ENCODE peak calls at places on chromosomes 1 and 21, in five cellular contexts. I is kidney epithelial cell, L is RWPE1, H is hepatocyte, V is GM13977. P is an unnamed sample.

GRCh38 chr1:151377150-151377884 is 4.8 kb upstream of the SELENBP1 start:
- DNase-seq in V (no peak), L (no peak), I (no peak), H (no peak), P (no peak)

GRCh38 chr1:58881471-58881994 is 97.7 kb upstream of the JUN start:
- DNase-seq in I (no peak), V (no peak), H (peak), L (peak), P (no peak)

GRCh38 chr1:28564310-28564709 is 11.4 kb downstream of the TRNAU1AP start:
- DNase-seq in H (no peak), V (no peak), I (no peak), L (no peak), P (no peak)

GRCh38 chr1:92159593-92159992 is 58.1 kb upstream of the C1orf146 start:
- DNase-seq in V (no peak), L (no peak), H (no peak), I (no peak), P (no peak)

GRCh38 chr1:45612941-45613579 is 10.8 kb downstream of the CCDC17 start:
- DNase-seq in V (no peak), L (peak), I (no peak), H (no peak), P (no peak)

GRCh38 chr1:162736633-162737067 is 53.9 kb upstream of the HSD17B7 start:
- DNase-seq in L (no peak), H (no peak), V (peak), I (no peak), P (peak)

GRCh38 chr1:150309758-150310495 is 11.4 kb upstream of the PRPF3 start:
- DNase-seq in V (no peak), I (no peak), H (no peak), L (no peak), P (no peak)

GRCh38 chr1:198669023-198669698 is 30.3 kb downstream of the PTPRC start:
- DNase-seq in H (peak), I (peak), V (peak), L (peak), P (peak)

GRCh38 chr1:67724928-67725560 is 40.0 kb downstream of the GADD45A start:
- DNase-seq in V (no peak), I (peak), L (no peak), H (no peak), P (no peak)

GRCh38 chr1:222310830-222311229 is 237.1 kb downstream of the HHIPL2 start:
- DNase-seq in H (no peak), L (no peak), V (no peak), I (no peak), P (no peak)

GRCh38 chr21:34647552-34647951 is 21.2 kb upstream of the CLIC6 start:
- DNase-seq in H (no peak), V (no peak), L (no peak), I (no peak), P (no peak)

GRCh38 chr1:203144661-203145060 is 17.1 kb downstream of the ADORA1 start:
- DNase-seq in V (no peak), H (no peak), L (no peak), I (no peak), P (no peak)

GRCh38 chr1:6330410-6330827 is 63.1 kb downstream of the ACOT7 start:
- DNase-seq in L (no peak), V (no peak), I (no peak), H (peak), P (no peak)

GRCh38 chr1:59477286-59477685 is 180.4 kb downstream of the FGGY start:
- DNase-seq in H (no peak), L (peak), V (no peak), I (no peak), P (no peak)

GRCh38 chr1:47594627-47595026 is 156.8 kb downstream of the FOXD2 start:
- DNase-seq in H (no peak), I (no peak), L (no peak), V (no peak), P (no peak)

GRCh38 chr1:204513117-204513716 is 3.0 kb upstream of the MDM4 start:
- DNase-seq in L (no peak), H (no peak), I (no peak), V (peak), P (peak)

GRCh38 chr1:54812801-54813478 is 11.8 kb upstream of the TTC22 start:
- DNase-seq in V (peak), L (no peak), H (peak), I (no peak), P (no peak)

DNA sequence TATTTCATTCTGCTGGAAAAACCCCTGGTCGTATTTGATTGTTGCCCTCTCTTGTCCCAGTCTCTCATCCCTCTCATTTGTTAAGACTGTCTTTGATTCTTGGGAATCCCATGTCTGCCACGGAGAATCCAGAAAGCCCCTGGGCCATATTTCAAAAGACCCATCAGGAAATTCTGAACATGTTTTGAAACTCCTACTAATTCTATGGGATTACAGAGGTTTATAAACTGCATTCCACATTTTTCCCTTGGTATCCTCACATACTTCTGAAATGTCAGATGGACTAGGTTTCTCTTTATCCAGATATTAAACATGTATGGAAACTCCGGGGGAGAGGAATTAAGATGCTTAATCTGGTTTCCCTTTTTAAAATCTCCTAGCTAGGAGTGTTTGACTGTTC is 80.0 kb downstream of the HUNK start:
- DNase-seq in I (no peak), L (no peak), V (no peak), H (no peak), P (no peak)
- TF ChIP-seq CTCF in I (no peak), L (no peak), V (no peak), H (no peak), P (no peak)

DNA sequence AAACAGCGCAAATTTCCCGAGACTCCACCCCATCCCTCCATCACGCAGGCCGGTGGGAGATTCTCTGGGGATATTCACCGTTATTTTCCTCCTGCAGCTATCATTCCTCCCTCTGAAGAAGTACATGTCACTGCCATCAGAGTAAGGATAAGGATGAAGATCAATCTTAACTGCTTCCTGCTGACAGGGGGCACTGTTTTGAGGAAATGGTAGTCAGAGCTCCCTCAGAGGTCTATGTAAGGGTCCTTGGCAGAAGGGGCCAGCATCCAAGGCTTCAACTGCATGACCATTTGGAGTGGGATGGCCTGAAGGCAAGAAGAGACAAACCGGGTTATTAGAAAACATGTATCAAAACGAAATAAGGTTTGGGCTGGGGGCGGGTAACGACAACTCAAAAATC is 111.5 kb downstream of the KCNK1 start:
- DNase-seq in L (no peak), H (no peak), I (no peak), V (no peak), P (no peak)
- TF ChIP-seq CTCF in L (no peak), H (no peak), I (no peak), V (no peak), P (no peak)

GRCh38 chr1:15104768-15105167 is 48.8 kb upstream of the TMEM51 start:
- DNase-seq in I (no peak), H (no peak), L (no peak), V (no peak), P (no peak)
- TF ChIP-seq CTCF in I (no peak), H (no peak), L (no peak), V (no peak), P (no peak)

GRCh38 chr1:2786329-2787162 is 14.9 kb downstream of the TTC34 start:
- DNase-seq in H (no peak), L (no peak), V (peak), I (no peak), P (peak)
- TF ChIP-seq CTCF in H (no peak), L (no peak), V (peak), I (no peak), P (peak)

GRCh38 chr1:206721454-206721853 is 36.7 kb downstream of the MAPKAPK2 start:
- DNase-seq in H (no peak), L (no peak), I (no peak), V (no peak), P (no peak)

GRCh38 chr1:206727981-206728380 is 42.6 kb upstream of the IL19 start:
- DNase-seq in H (no peak), V (no peak), I (no peak), L (no peak), P (no peak)

GRCh38 chr1:206725053-206725963 is 40.6 kb downstream of the MAPKAPK2 start:
- DNase-seq in H (peak), I (no peak), L (no peak), V (peak), P (peak)

GRCh38 chr1:206722751-206723499 is 38.2 kb downstream of the MAPKAPK2 start:
- DNase-seq in V (no peak), H (no peak), I (no peak), L (no peak), P (no peak)

GRCh38 chr1:206723500-206724472 is 39.1 kb downstream of the MAPKAPK2 start:
- DNase-seq in H (peak), I (peak), V (no peak), L (peak), P (no peak)
- TF ChIP-seq CTCF in H (no peak), I (peak), V (no peak), L (no peak), P (no peak)

GRCh38 chr1:32470991-32471694 is 6.3 kb downstream of the ZBTB8B start:
- DNase-seq in V (peak), H (no peak), L (no peak), I (no peak), P (peak)
- TF ChIP-seq CTCF in V (peak), H (no peak), L (no peak), I (peak), P (no peak)

P was measured in GM20000.